ENCODE peak calls at places on chromosomes 6 and 20, in five cellular contexts. T, C, R, S and B are unnamed samples.

GRCh38 chr6:167350322-167350721 is 25.4 kb downstream of the TTLL2 start:
- DNase-seq in T (no peak), C (no peak), R (no peak), S (no peak), B (peak; percentile 23)

GRCh38 chr6:143405381-143406154 is 44.9 kb downstream of the ADAT2 start:
- DNase-seq in T (no peak), C (no peak), R (peak; percentile 92), S (no peak), B (no peak)

GRCh38 chr6:153727910-153728309 is 311.1 kb upstream of the OPRM1 start:
- DNase-seq in T (no peak), C (peak; percentile 69), R (peak; percentile 19), S (peak; percentile 7), B (peak; percentile 21)

GRCh38 chr6:155340464-155341129 is 26.3 kb upstream of the TFB1M start:
- DNase-seq in T (peak; percentile 10), C (peak; percentile 84), R (peak; percentile 73), S (peak; percentile 22), B (peak; percentile 32)

GRCh38 chr6:3848380-3848779 is 793 bp upstream of the FAM50B start:
- DNase-seq in T (no peak), C (no peak), R (peak; percentile 31), S (no peak), B (no peak)

GRCh38 chr6:137517404-137517803 is 23.2 kb upstream of the OLIG3 start:
- DNase-seq in T (no peak), C (no peak), R (no peak), S (no peak), B (no peak)

GRCh38 chr6:162856885-162857284 is 129.1 kb downstream of the PACRG start:
- DNase-seq in T (peak; percentile 54), C (peak; percentile 95), R (peak; percentile 75), S (peak; percentile 71), B (peak; percentile 89)

GRCh38 chr6:137579612-137580011 is 85.4 kb upstream of the OLIG3 start:
- DNase-seq in T (no peak), C (no peak), R (no peak), S (no peak), B (no peak)

GRCh38 chr20:4554346-4554745 is 167.4 kb upstream of the PRND start:
- DNase-seq in T (no peak), C (no peak), R (no peak), S (no peak), B (no peak)